ENCODE peak calls at places on chromosomes 1 and 21, in five cellular contexts. Z is HCT116, E is colonic mucosa, A is heart right ventricle, R is right lobe of liver. K is an unnamed sample.
A peak's percentile ranks its signal among the peaks of the same experiment; 100 is the strongest.

GRCh38 chr1:235545294-235545930 is 41.2 kb upstream of the B3GALNT2 start:
- DNase-seq in Z (no peak), E (no peak), A (no peak), R (no peak), K (no peak)

GRCh38 chr1:59596432-59596831 is 218.3 kb upstream of the HOOK1 start:
- DNase-seq in Z (no peak), E (no peak), A (peak; percentile 33), R (peak; percentile 38), K (no peak)

GRCh38 chr21:37374026-37374425 is 7.5 kb downstream of the DYRK1A start:
- DNase-seq in Z (no peak), E (no peak), A (no peak), R (no peak), K (no peak)

GRCh38 chr1:183339556-183340167 is 78.5 kb downstream of the NMNAT2 start:
- DNase-seq in Z (no peak), E (no peak), A (no peak), R (no peak), K (no peak)

GRCh38 chr1:221992427-221992826 is 250.5 kb upstream of the DUSP10 start:
- DNase-seq in Z (no peak), E (no peak), A (no peak), R (no peak), K (no peak)

GRCh38 chr1:98072047-98072446 is 151.2 kb upstream of the DPYD start:
- DNase-seq in Z (no peak), E (no peak), A (no peak), R (no peak), K (no peak)

GRCh38 chr1:234968470-234968869 is 160.2 kb downstream of the TOMM20 start:
- DNase-seq in Z (no peak), E (no peak), A (no peak), R (no peak), K (no peak)

GRCh38 chr1:55309053-55309452 is 93.9 kb upstream of the USP24 start:
- DNase-seq in Z (no peak), E (no peak), A (no peak), R (no peak), K (no peak)

GRCh38 chr21:38894899-38895298 is 89.2 kb downstream of the ETS2 start:
- DNase-seq in Z (no peak), E (no peak), A (no peak), R (no peak), K (no peak)

DNA sequence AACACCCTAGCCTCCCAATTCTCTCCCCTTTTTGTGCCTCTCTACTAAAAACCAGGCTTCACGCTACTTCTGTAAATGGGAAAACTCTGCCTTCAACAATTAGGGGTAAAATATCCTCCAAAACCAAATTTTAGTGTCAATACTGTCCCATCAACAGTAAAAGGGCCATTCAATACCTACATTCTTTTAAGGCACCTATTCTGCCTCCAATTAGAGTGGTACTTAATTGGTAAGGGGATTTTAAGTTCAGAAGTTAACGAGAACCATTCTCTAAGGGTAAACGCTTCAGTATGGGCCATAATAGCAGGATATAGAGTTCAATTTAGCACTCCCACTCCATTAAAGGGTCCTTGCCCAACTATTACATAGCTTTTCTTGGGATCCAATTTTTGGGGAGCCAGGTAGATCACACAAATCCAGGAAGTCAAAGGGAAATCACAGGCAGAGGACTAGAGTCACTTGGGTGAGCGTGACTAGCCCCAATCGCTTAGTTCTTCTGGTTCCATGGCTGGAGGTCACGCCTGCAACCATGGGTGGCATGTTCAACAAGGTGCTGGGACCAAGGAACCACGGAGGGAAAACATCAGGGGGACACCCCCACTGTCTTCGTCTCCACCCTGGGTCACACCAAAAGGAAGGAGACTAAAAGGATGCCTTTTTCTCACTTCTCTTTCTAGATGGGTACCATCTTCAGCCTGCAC is 20.1 kb upstream of the BSDC1 start:
- DNase-seq in Z (no peak), E (no peak), A (no peak), R (no peak), K (no peak)
- TF ChIP-seq CTCF in Z (no peak), E (no peak), A (peak; percentile 9), R (no peak), K (no peak)

DNA sequence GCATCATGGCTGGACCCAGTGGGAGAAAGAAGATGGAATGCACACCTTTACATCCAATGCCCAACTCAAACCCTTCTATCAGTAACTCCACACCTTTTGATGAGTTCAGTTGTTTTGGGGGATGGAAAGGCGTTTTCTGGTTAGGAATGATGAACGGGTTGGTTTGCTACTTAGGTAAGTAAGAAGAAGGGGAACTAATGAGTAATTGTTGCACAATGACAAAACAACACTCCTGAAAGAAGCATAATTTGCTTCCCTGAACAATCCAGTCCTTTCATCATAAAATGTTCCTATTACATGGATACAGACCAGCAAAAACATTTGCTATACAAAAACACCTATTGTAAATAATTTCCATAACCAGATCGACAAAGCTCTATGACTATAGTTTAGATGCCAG is 35.9 kb upstream of the NFIA start:
- DNase-seq in Z (no peak), E (no peak), A (no peak), R (no peak), K (no peak)
- H3K27me3 ChIP-seq in Z (no peaks in the 10 kb centered on the region), E (no peaks in the 10 kb centered on the region), A (peaks cover 23% of the 10 kb centered on the region), R (no peaks in the 10 kb centered on the region), K (no peaks in the 10 kb centered on the region)

DNA sequence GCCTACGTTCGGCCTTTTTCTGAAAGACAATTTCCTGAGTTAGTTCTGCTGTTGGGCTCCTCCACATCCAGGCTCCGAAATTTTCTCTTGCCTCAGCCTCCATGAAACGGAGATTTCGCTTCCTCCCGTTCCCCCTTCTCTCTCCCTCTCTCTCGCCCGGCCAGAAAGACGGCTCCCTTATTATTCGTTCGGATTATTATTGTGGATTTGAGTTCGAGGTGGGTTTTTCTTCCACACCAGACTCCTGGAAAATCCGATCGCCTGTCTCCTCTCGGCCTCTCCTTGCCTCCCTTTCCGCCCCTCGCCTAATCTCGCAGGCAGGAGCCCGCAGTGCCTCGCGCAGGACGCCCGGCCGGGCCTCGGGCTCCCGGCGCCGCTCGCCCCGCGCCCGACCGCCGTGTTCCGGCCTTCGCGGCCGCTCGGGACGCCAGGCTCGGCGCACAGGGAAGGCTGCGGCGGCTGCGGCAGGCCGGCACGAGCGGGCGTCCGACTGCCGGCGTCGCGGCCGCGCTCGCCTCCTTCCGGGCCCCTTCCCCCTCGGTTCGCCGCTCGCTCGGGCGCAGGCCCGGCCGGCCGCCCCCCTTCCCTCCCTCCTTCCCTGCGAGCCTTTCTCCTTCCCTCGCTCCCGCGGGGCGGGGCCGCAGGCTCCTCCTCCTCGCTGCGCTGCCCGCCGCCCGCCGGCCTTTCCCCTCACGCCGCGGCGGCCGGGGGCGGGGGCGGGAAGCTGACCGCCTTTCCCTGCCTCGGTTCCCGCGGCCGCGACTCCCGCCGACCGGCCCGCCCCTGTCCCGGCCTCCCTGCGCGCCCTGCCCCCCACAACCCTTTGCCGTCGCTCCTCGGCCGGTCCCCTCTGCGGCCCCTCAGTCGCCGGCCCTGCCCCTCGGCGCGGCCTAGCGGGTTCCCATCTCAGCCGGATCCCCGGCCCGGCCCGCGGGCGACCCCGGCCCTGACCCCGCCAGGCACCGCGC is at the start of gene ARHGEF11:
- DNase-seq in Z (peak; percentile 64), E (peak; percentile 92), A (peak; percentile 93), R (peak; percentile 94), K (peak; percentile 71)
- TF ChIP-seq CTCF in Z (no peak), E (no peak), A (no peak), R (no peak), K (no peak)

GRCh38 chr1:3668148-3668547 is 15.8 kb downstream of the TP73 start:
- DNase-seq in Z (no peak), E (no peak), A (no peak), R (peak; percentile 11), K (no peak)

GRCh38 chr1:3662080-3662671 is 9.9 kb downstream of the TP73 start:
- DNase-seq in Z (no peak), E (no peak), A (no peak), R (no peak), K (no peak)

GRCh38 chr1:3661631-3662030 is 9.3 kb downstream of the TP73 start:
- DNase-seq in Z (no peak), E (no peak), A (no peak), R (no peak), K (no peak)

GRCh38 chr1:3663999-3664699 is 11.8 kb downstream of the TP73 start:
- DNase-seq in Z (no peak), E (no peak), A (no peak), R (peak; percentile 14), K (no peak)

DNA sequence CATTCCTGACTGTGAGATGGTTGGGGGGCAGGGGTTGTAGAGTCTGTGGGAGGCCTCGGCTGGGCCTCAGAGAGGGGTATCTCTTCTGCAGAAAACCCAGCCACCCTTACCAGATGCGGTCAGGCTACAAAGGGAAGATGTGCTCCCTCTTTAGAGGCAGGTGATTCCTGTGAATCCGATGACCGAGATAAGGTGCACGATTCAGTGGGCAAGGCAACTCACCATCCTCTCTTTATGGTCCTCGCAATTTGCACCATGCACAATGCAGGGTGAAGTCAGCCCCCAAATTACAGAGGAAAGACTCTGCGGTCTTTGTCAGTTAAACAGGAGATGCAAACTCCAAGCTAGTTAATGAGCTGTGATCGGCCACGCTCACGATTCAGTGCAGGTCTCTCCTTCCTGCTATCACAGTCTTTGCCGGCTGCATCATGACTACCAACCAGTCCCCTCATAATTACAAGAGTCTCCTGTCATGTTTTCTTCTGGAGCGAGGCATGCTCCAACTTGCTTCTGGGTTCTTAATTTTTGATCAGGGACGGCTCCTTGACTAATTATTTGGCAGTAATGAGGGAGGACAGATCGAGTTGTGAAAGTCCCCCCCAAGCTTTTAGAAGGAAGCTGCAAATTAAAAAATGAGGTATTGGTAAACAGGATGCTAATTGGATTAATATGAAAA is 12.5 kb downstream of the TP73 start:
- DNase-seq in Z (no peak), E (no peak), A (no peak), R (no peak), K (no peak)
- H3K27me3 ChIP-seq in Z (no peaks in the 10 kb centered on the region), E (no peaks in the 10 kb centered on the region), A (no peaks in the 10 kb centered on the region), R (no peaks in the 10 kb centered on the region), K (no peaks in the 10 kb centered on the region)

DNA sequence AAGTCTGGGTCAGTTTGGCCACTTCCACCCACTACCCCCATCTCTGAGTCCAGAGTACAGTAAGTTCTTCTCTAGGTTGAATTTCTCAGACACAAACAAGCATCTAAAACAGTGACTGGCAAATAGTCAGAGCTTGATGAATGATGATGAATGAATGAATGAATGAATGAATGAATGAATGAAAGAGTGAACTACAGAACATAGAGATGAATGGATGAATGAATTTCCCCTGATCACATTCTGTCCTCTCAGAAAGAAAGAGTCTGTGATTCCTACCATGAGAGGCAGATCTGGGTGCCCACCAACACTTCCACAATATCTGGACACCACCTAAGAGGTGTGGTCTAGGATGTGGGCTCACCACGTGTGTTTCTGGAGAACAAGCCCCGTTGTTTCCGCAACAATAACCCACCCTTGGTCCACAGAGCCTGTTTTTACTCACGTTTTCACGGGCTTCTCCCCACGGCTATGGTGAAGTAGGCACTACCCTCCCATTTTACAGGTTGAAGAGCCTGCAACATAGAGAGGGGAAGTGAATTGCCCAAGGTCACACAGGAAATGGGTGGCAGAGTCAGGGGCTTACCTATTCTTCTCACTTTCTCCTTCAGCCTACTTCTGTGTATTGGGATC is 40.2 kb upstream of the IFFO2 start:
- DNase-seq in Z (no peak), E (no peak), A (no peak), R (no peak), K (no peak)
- TF ChIP-seq CTCF in Z (no peak), E (no peak), A (no peak), R (no peak), K (no peak)